ENCODE peak calls at places on chromosomes 16 and 17, in five cellular contexts. One of them, this sample, is unnamed.

GRCh38 chr17:55870044-55870443 is 119.2 kb downstream of the PCTP start:
- DNase-seq in B cell: no peak
- DNase-seq in nephron progenitor cell: no peak
- DNase-seq in fibroblast of pulmonary artery: no peak
- DNase-seq in PC-3: no peak
- DNase-seq in this sample: no peak

GRCh38 chr17:82449883-82450356 is 632 bp downstream of the CYBC1 start:
- DNase-seq in B cell: no peak
- DNase-seq in nephron progenitor cell: no peak
- DNase-seq in fibroblast of pulmonary artery: no peak
- DNase-seq in PC-3: no peak
- DNase-seq in this sample: no peak

GRCh38 chr16:10576390-10577304 is 3.8 kb downstream of the EMP2 start:
- DNase-seq in B cell: no peak
- DNase-seq in nephron progenitor cell: peak; percentile 18
- DNase-seq in fibroblast of pulmonary artery: no peak
- DNase-seq in PC-3: no peak
- DNase-seq in this sample: no peak

GRCh38 chr17:81859906-81860755 is at the start of gene P4HB:
- DNase-seq in B cell: no peak
- DNase-seq in nephron progenitor cell: peak; percentile 95
- DNase-seq in fibroblast of pulmonary artery: no peak
- DNase-seq in PC-3: no peak
- DNase-seq in this sample: no peak

GRCh38 chr17:65677932-65678331 is 116.5 kb upstream of the AXIN2 start:
- DNase-seq in B cell: no peak
- DNase-seq in nephron progenitor cell: no peak
- DNase-seq in fibroblast of pulmonary artery: no peak
- DNase-seq in PC-3: peak; percentile 74
- DNase-seq in this sample: no peak

GRCh38 chr17:32494621-32495346 is 8.0 kb downstream of the CDK5R1 start:
- DNase-seq in B cell: no peak
- DNase-seq in nephron progenitor cell: no peak
- DNase-seq in fibroblast of pulmonary artery: no peak
- DNase-seq in PC-3: no peak
- DNase-seq in this sample: no peak

GRCh38 chr17:31508310-31509094 is 117.0 kb downstream of the RAB11FIP4 start:
- DNase-seq in B cell: peak; percentile 56
- DNase-seq in nephron progenitor cell: no peak
- DNase-seq in fibroblast of pulmonary artery: no peak
- DNase-seq in PC-3: no peak
- DNase-seq in this sample: no peak

GRCh38 chr16:70457446-70457845 is 3.1 kb downstream of the FCSK start:
- DNase-seq in B cell: peak; percentile 1
- DNase-seq in nephron progenitor cell: no peak
- DNase-seq in fibroblast of pulmonary artery: no peak
- DNase-seq in PC-3: no peak
- DNase-seq in this sample: no peak

GRCh38 chr17:40350410-40351184 is 13.9 kb downstream of the GJD3 start:
- DNase-seq in B cell: no peak
- DNase-seq in nephron progenitor cell: peak; percentile 94
- DNase-seq in fibroblast of pulmonary artery: peak; percentile 69
- DNase-seq in PC-3: no peak
- DNase-seq in this sample: no peak

GRCh38 chr16:88365244-88365865 is 17.4 kb upstream of the ZNF469 start:
- DNase-seq in B cell: no peak
- DNase-seq in nephron progenitor cell: no peak
- DNase-seq in fibroblast of pulmonary artery: no peak
- DNase-seq in PC-3: no peak
- DNase-seq in this sample: no peak

GRCh38 chr16:1863681-1864460 is 8.1 kb downstream of the MEIOB start:
- DNase-seq in B cell: no peak
- DNase-seq in nephron progenitor cell: no peak
- DNase-seq in fibroblast of pulmonary artery: peak; percentile 66
- DNase-seq in PC-3: peak; percentile 43
- DNase-seq in this sample: no peak

GRCh38 chr16:30628628-30629342 is 18.6 kb upstream of the ZNF689 start:
- DNase-seq in B cell: peak; percentile 64
- DNase-seq in nephron progenitor cell: peak; percentile 94
- DNase-seq in fibroblast of pulmonary artery: peak; percentile 75
- DNase-seq in PC-3: peak; percentile 84
- DNase-seq in this sample: peak; percentile 89

GRCh38 chr17:31753011-31753410 is 106.0 kb downstream of the COPRS start:
- DNase-seq in B cell: no peak
- DNase-seq in nephron progenitor cell: no peak
- DNase-seq in fibroblast of pulmonary artery: no peak
- DNase-seq in PC-3: peak; percentile 3
- DNase-seq in this sample: no peak

GRCh38 chr17:74919440-74920305 is 3.4 kb downstream of the USH1G start:
- DNase-seq in B cell: no peak
- DNase-seq in nephron progenitor cell: peak; percentile 43
- DNase-seq in fibroblast of pulmonary artery: no peak
- DNase-seq in PC-3: no peak
- DNase-seq in this sample: no peak

GRCh38 chr16:1651509-1652342 is 26.4 kb upstream of the JPT2 start:
- DNase-seq in B cell: no peak
- DNase-seq in nephron progenitor cell: no peak
- DNase-seq in fibroblast of pulmonary artery: peak; percentile 8
- DNase-seq in PC-3: peak; percentile 6
- DNase-seq in this sample: no peak

GRCh38 chr17:78751447-78752067 is 30.5 kb downstream of the CYTH1 start:
- DNase-seq in B cell: no peak
- DNase-seq in nephron progenitor cell: no peak
- DNase-seq in fibroblast of pulmonary artery: no peak
- DNase-seq in PC-3: no peak
- DNase-seq in this sample: no peak

GRCh38 chr16:27378871-27379580 is 22.9 kb upstream of the IL21R start:
- DNase-seq in B cell: no peak
- DNase-seq in nephron progenitor cell: no peak
- DNase-seq in fibroblast of pulmonary artery: no peak
- DNase-seq in PC-3: no peak
- DNase-seq in this sample: no peak

GRCh38 chr16:57653936-57654335 is 14.2 kb upstream of the ADGRG3 start:
- DNase-seq in B cell: no peak
- DNase-seq in nephron progenitor cell: no peak
- DNase-seq in fibroblast of pulmonary artery: no peak
- DNase-seq in PC-3: no peak
- DNase-seq in this sample: no peak

GRCh38 chr16:67415872-67416793 is at the start of gene ZDHHC1:
- DNase-seq in B cell: peak; percentile 92
- DNase-seq in nephron progenitor cell: peak; percentile 82
- DNase-seq in fibroblast of pulmonary artery: peak; percentile 66
- DNase-seq in PC-3: peak; percentile 61
- DNase-seq in this sample: peak; percentile 90

GRCh38 chr16:77131398-77131797 is 59.6 kb upstream of the MON1B start:
- DNase-seq in B cell: no peak
- DNase-seq in nephron progenitor cell: no peak
- DNase-seq in fibroblast of pulmonary artery: no peak
- DNase-seq in PC-3: no peak
- DNase-seq in this sample: no peak

GRCh38 chr17:67633751-67634191 is 84.0 kb upstream of the NOL11 start:
- DNase-seq in B cell: no peak
- DNase-seq in nephron progenitor cell: no peak
- DNase-seq in fibroblast of pulmonary artery: peak; percentile 58
- DNase-seq in PC-3: no peak
- DNase-seq in this sample: no peak

GRCh38 chr17:77602062-77602746 is 356.3 kb upstream of the TNRC6C start:
- DNase-seq in B cell: no peak
- DNase-seq in nephron progenitor cell: no peak
- DNase-seq in fibroblast of pulmonary artery: peak; percentile 36
- DNase-seq in PC-3: no peak
- DNase-seq in this sample: no peak

GRCh38 chr17:72416054-72416691 is 295.4 kb downstream of the SOX9 start:
- DNase-seq in B cell: no peak
- DNase-seq in nephron progenitor cell: no peak
- DNase-seq in fibroblast of pulmonary artery: no peak
- DNase-seq in PC-3: no peak
- DNase-seq in this sample: no peak

GRCh38 chr16:85947511-85948509 is 48.8 kb downstream of the IRF8 start:
- DNase-seq in B cell: peak; percentile 74
- DNase-seq in nephron progenitor cell: no peak
- DNase-seq in fibroblast of pulmonary artery: no peak
- DNase-seq in PC-3: no peak
- DNase-seq in this sample: no peak

GRCh38 chr16:82993874-82994375 is 367.2 kb downstream of the CDH13 start:
- DNase-seq in B cell: no peak
- DNase-seq in nephron progenitor cell: no peak
- DNase-seq in fibroblast of pulmonary artery: no peak
- DNase-seq in PC-3: no peak
- DNase-seq in this sample: no peak

GRCh38 chr17:43766413-43767052 is 7.9 kb upstream of the SOST start:
- DNase-seq in B cell: no peak
- DNase-seq in nephron progenitor cell: peak; percentile 72
- DNase-seq in fibroblast of pulmonary artery: peak; percentile 74
- DNase-seq in PC-3: peak; percentile 78
- DNase-seq in this sample: no peak

GRCh38 chr16:57096192-57096591 is 3.8 kb downstream of the CPNE2 start:
- DNase-seq in B cell: no peak
- DNase-seq in nephron progenitor cell: no peak
- DNase-seq in fibroblast of pulmonary artery: no peak
- DNase-seq in PC-3: no peak
- DNase-seq in this sample: no peak

GRCh38 chr17:67602974-67603373 is 114.8 kb upstream of the NOL11 start:
- DNase-seq in B cell: no peak
- DNase-seq in nephron progenitor cell: no peak
- DNase-seq in fibroblast of pulmonary artery: peak; percentile 49
- DNase-seq in PC-3: peak; percentile 75
- DNase-seq in this sample: no peak

GRCh38 chr17:50260501-50260911 is 13.8 kb upstream of the TMEM92 start:
- DNase-seq in B cell: no peak
- DNase-seq in nephron progenitor cell: no peak
- DNase-seq in fibroblast of pulmonary artery: no peak
- DNase-seq in PC-3: no peak
- DNase-seq in this sample: no peak

GRCh38 chr17:74453665-74454196 is 12.7 kb upstream of the CD300A start:
- DNase-seq in B cell: peak; percentile 95
- DNase-seq in nephron progenitor cell: no peak
- DNase-seq in fibroblast of pulmonary artery: no peak
- DNase-seq in PC-3: peak; percentile 88
- DNase-seq in this sample: no peak

GRCh38 chr17:34416116-34416515 is 53.1 kb upstream of the CCL1 start:
- DNase-seq in B cell: no peak
- DNase-seq in nephron progenitor cell: no peak
- DNase-seq in fibroblast of pulmonary artery: no peak
- DNase-seq in PC-3: no peak
- DNase-seq in this sample: no peak

GRCh38 chr17:52276609-52277008 is 118.1 kb upstream of the CA10 start:
- DNase-seq in B cell: no peak
- DNase-seq in nephron progenitor cell: no peak
- DNase-seq in fibroblast of pulmonary artery: no peak
- DNase-seq in PC-3: no peak
- DNase-seq in this sample: no peak

GRCh38 chr16:57192146-57192545 is 6.0 kb downstream of the RSPRY1 start:
- DNase-seq in B cell: no peak
- DNase-seq in nephron progenitor cell: no peak
- DNase-seq in fibroblast of pulmonary artery: peak; percentile 13
- DNase-seq in PC-3: no peak
- DNase-seq in this sample: no peak

DNA sequence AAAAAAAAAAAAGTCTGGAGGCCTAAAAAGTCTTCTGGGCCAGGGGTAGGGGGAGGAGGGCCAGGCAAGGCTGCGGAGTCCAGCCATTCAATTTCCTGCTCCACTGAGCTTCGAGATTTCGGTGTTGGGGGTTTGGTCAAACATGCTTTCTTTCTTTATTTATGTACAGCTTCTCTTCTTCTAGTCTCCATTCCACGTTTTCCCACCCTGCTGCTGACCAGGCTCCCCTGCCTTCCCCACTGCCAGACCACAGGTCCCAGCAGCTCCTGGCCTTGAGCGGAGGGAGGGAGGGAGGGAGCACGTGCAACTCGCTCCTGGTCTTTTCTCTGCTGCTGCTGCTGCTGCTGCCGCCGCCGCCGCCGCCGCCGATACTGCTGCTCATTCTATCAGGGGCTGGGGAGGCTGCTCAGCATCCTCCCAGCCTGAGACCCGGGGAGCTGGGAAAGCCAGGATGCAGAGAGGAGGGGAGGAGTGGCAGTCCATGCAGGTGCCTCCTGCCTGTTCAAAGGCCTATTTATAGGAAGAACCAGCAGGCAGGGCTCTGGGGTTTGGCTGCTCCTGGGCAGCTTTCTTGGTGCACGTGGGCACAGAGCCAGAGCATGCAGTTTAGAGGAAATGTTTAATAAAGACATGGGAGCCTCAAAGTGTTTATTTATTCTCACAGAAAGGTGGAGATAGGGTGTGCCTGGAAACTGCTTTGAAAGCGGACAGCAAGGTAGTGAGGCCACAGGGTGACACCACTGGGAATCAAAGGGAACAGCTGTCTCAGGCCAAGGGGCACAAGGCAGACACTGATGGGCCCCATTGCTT is 23.4 kb upstream of the ZFHX3 start:
- DNase-seq in B cell: no peak
- DNase-seq in nephron progenitor cell: peak; percentile 66
- DNase-seq in fibroblast of pulmonary artery: peak; percentile 57
- DNase-seq in PC-3: peak; percentile 2
- DNase-seq in this sample: no peak
- TF ChIP-seq CTCF in B cell: no peak
- TF ChIP-seq CTCF in nephron progenitor cell: no peak
- TF ChIP-seq CTCF in fibroblast of pulmonary artery: no peak
- TF ChIP-seq CTCF in PC-3: no peak
- TF ChIP-seq CTCF in this sample: no peak

DNA sequence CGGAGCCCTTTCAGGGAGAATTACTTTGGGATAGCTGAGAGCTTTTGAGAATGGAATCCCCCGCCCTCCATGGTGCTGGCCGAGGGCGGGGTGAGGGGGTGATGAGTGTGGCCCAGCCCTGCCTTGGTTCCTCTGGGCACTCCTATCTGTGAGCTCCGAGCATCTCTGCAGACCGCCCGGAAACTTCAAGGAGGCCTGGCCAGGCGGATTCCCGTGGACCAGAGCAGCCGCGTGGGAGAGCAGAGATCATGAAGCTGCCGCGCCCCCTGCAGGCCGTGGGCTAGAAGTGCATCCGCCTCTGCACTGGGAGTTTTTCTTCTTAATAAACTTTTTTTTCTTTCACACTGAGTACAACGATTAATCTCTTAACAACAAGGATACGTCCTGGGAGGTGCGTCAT is 392.9 kb upstream of the EEF2KMT start:
- DNase-seq in B cell: no peak
- DNase-seq in nephron progenitor cell: peak; percentile 83
- DNase-seq in fibroblast of pulmonary artery: no peak
- DNase-seq in PC-3: peak; percentile 3
- DNase-seq in this sample: peak; percentile 74
- TF ChIP-seq CTCF in B cell: no peak
- TF ChIP-seq CTCF in nephron progenitor cell: peak; percentile 99
- TF ChIP-seq CTCF in fibroblast of pulmonary artery: no peak
- TF ChIP-seq CTCF in PC-3: peak; percentile 59
- TF ChIP-seq CTCF in this sample: peak; percentile 97

GRCh38 chr17:61426482-61427304 is 25.5 kb upstream of the TBX4 start:
- DNase-seq in B cell: no peak
- DNase-seq in nephron progenitor cell: no peak
- DNase-seq in fibroblast of pulmonary artery: no peak
- DNase-seq in PC-3: peak; percentile 98
- DNase-seq in this sample: no peak
- TF ChIP-seq CTCF in B cell: no peak
- TF ChIP-seq CTCF in nephron progenitor cell: no peak
- TF ChIP-seq CTCF in fibroblast of pulmonary artery: no peak
- TF ChIP-seq CTCF in PC-3: peak; percentile 50
- TF ChIP-seq CTCF in this sample: peak; percentile 26

GRCh38 chr16:84115919-84116719 is 623 bp downstream of the MBTPS1 start:
- DNase-seq in B cell: no peak
- DNase-seq in nephron progenitor cell: no peak
- DNase-seq in fibroblast of pulmonary artery: peak; percentile 49
- DNase-seq in PC-3: peak; percentile 27
- DNase-seq in this sample: no peak
- TF ChIP-seq CTCF in B cell: peak; percentile 53
- TF ChIP-seq CTCF in nephron progenitor cell: peak; percentile 18
- TF ChIP-seq CTCF in fibroblast of pulmonary artery: no peak
- TF ChIP-seq CTCF in PC-3: no peak
- TF ChIP-seq CTCF in this sample: peak; percentile 69

This sample was measured in type B pancreatic cell.